ENCODE peak calls at places on chromosomes 2 and 18, in four cellular contexts. V is GM23338, Q is astrocyte, U is mesendoderm. R is an unnamed sample.

GRCh38 chr2:197001921-197002320 is 75.4 kb upstream of the PGAP1 start:
- DNase-seq in V (no peak), Q (no peak), U (no peak), R (no peak)

GRCh38 chr2:106193491-106193976 is 567 bp downstream of the UXS1 start:
- DNase-seq in Q (no peak), V (peak; percentile 40), U (peak; percentile 14), R (peak; percentile 78)

GRCh38 chr2:176595986-176596385 is 326.7 kb downstream of the MTX2 start:
- DNase-seq in Q (peak; percentile 61), U (no peak), V (no peak), R (no peak)

GRCh38 chr2:216849987-216850386 is 9.9 kb downstream of the TNP1 start:
- DNase-seq in V (no peak), U (no peak), Q (peak; percentile 27), R (no peak)

GRCh38 chr18:57223160-57223870 is 76.4 kb downstream of the BOD1L2 start:
- DNase-seq in U (no peak), V (no peak), Q (no peak), R (no peak)

GRCh38 chr2:126932966-126933555 is 34.4 kb downstream of the TEX51 start:
- DNase-seq in Q (no peak), U (peak; percentile 18), V (peak; percentile 13), R (no peak)

GRCh38 chr2:145771526-145771925 is 1251.6 kb upstream of the ZEB2 start:
- DNase-seq in U (no peak), Q (no peak), V (no peak), R (no peak)

GRCh38 chr18:48992791-48993555 is 42.2 kb upstream of the SMAD7 start:
- DNase-seq in V (no peak), U (peak; percentile 53), Q (no peak), R (no peak)

GRCh38 chr2:80304522-80304878 is at the start of gene LRRTM1:
- DNase-seq in V (peak; percentile 61), Q (no peak), U (peak; percentile 21), R (peak; percentile 70)

GRCh38 chr18:55407191-55407590 is 180.8 kb downstream of the TCF4 start:
- DNase-seq in Q (no peak), V (no peak), U (no peak), R (no peak)

GRCh38 chr2:197273485-197273884 is 37.1 kb downstream of the ANKRD44 start:
- DNase-seq in U (no peak), Q (peak; percentile 21), V (no peak), R (no peak)

GRCh38 chr18:54932472-54932871 is 26.8 kb downstream of the CCDC68 start:
- DNase-seq in Q (no peak), U (no peak), V (no peak), R (no peak)

GRCh38 chr2:105915005-105915558 is 170.4 kb downstream of the NCK2 start:
- DNase-seq in U (no peak), Q (no peak), V (no peak), R (no peak)

GRCh38 chr2:169047253-169048250 is 16.4 kb upstream of the ABCB11 start:
- DNase-seq in U (no peak), Q (no peak), V (no peak), R (no peak)

GRCh38 chr2:62991605-62992004 is 59.0 kb upstream of the OTX1 start:
- DNase-seq in Q (no peak), U (no peak), V (no peak), R (peak; percentile 48)

GRCh38 chr2:71787476-71788185 is 334.3 kb downstream of the DYSF start:
- DNase-seq in V (no peak), U (peak; percentile 62), Q (no peak), R (no peak)

GRCh38 chr2:232292395-232293154 is 86.0 kb upstream of the ALPP start:
- DNase-seq in U (peak; percentile 89), Q (no peak), V (peak; percentile 88), R (peak; percentile 81)

GRCh38 chr2:234241656-234242445 is 191.3 kb downstream of the SPP2 start:
- DNase-seq in V (no peak), U (no peak), Q (peak; percentile 97), R (peak; percentile 37)

GRCh38 chr18:22267697-22268096 is 98.3 kb downstream of the GATA6 start:
- DNase-seq in Q (no peak), U (no peak), V (no peak), R (no peak)

GRCh38 chr2:96869824-96870630 is at the start of gene SEMA4C:
- DNase-seq in Q (no peak), V (peak; percentile 72), U (peak; percentile 57), R (peak; percentile 80)

GRCh38 chr2:147224070-147224469 is 620.8 kb upstream of the ACVR2A start:
- DNase-seq in U (peak; percentile 43), Q (peak; percentile 46), V (peak; percentile 8), R (peak; percentile 20)

GRCh38 chr2:108579631-108580030 is 45.4 kb downstream of the LIMS1 start:
- DNase-seq in Q (peak; percentile 61), U (no peak), V (no peak), R (no peak)

GRCh38 chr2:146734042-146734715 is 1110.7 kb upstream of the ACVR2A start:
- DNase-seq in Q (peak; percentile 24), V (peak; percentile 74), U (peak; percentile 74), R (peak; percentile 58)

GRCh38 chr2:120390381-120391055 is 44.6 kb downstream of the INHBB start:
- DNase-seq in V (no peak), U (no peak), Q (no peak), R (no peak)

DNA sequence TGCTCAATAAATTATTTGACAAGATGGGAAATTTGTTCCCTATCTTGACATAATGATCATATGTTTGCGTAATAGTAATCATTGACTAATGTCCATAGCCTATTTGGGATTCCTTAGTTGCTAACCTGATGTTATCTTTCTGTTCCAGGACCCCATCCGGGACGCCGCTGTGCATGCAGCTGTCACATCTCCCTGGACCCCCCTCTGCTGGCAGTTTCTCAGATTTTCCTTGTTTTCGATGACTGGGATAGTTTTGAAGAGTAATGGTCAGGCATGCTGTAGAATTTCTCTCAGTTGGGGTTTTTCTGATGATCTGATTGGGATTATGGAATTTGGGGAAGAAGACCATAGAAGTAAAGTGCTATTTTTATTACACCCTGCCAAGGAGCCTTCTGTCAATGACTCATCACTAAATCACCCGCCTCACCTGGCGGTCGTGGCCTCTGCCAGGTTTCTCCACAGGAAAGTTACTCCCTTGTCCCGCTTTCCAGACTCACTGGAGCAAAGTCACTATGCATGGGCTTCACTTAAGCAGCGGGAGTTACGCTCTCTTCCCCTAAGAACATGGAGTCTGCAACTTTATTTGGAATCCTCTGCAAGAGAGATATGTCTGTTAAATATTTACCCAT is 19.9 kb upstream of the TMEM18 start:
- DNase-seq in U (peak; percentile 40), Q (no peak), V (peak; percentile 42), R (no peak)
- H3K4me2 ChIP-seq in U (no peak overlapping the region), Q (no peak overlapping the region), V (no peak overlapping the region), R (no peak overlapping the region)

GRCh38 chr2:240021488-240022104 is 3.5 kb downstream of the NDUFA10 start:
- DNase-seq in Q (peak; percentile 25), V (peak; percentile 92), U (peak; percentile 85), R (peak; percentile 80)

GRCh38 chr2:240023792-240024191 is 1.4 kb downstream of the NDUFA10 start:
- DNase-seq in U (peak; percentile 1), V (no peak), Q (no peak), R (no peak)

GRCh38 chr2:240030379-240031094 is at the start of gene OR6B2:
- DNase-seq in U (no peak), Q (no peak), V (no peak), R (no peak)

DNA sequence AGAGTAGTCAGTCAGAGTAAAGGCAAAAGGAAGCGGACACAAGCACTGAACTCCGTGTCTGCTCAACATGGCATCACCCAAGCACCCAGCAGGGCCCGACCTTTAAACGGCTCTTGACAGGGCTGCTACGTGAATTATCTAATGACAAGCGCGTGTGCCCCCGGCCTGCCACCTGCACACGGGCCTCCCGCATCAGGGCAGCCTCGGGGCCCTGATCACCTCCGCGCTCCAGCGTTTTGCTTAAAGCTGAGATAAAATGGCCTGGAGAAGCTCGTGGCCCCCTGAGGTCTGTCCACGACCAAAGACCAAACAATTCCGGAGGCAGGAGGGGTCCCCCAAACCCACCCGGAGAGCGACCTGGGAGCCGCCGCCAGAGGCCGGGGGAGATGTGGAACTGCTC is 376 bp downstream of the NDUFA10 start:
- DNase-seq in U (peak; percentile 8), Q (no peak), V (peak; percentile 39), R (peak; percentile 26)
- H3K27ac ChIP-seq in U (no peak overlapping the region), Q (peak overlapping the region; percentile 94), V (no peak overlapping the region), R (no peak overlapping the region)

GRCh38 chr2:20615466-20616241 is 35.2 kb downstream of the HS1BP3 start:
- DNase-seq in V (no peak), Q (no peak), U (no peak), R (no peak)

GRCh38 chr2:20617892-20618467 is 32.9 kb downstream of the HS1BP3 start:
- DNase-seq in U (no peak), V (no peak), Q (peak; percentile 97), R (peak; percentile 25)

GRCh38 chr2:20616341-20616871 is 34.5 kb downstream of the HS1BP3 start:
- DNase-seq in V (no peak), Q (no peak), U (no peak), R (no peak)

GRCh38 chr2:20618468-20618885 is 32.4 kb downstream of the HS1BP3 start:
- DNase-seq in Q (no peak), V (no peak), U (no peak), R (no peak)

DNA sequence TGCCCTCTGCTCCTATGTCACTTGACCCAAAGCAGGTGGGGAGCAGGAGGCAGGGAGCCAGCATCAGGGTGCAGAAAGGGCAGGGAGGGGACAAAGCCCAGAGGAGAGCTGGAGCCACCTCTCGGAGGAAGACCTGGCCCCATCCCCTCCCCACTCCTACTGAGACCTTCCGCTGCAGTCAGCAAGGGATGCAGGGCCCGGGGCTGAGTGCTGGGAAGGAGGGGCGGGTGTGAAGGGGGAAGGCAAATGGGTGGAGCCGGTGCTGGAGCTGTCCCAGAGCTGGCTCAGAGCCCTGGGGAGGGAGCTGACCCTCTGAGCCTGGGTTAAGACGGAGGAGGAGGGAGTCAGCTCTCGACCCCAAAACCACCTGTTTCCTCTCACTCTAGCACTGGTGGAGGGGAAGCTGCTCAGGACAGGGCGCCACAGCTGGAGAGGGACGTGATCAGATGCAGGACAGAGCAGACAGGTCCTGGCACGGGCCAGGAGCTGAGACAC is 33.8 kb downstream of the HS1BP3 start:
- DNase-seq in U (peak; percentile 81), V (peak; percentile 51), Q (no peak), R (peak; percentile 60)
- H3K4me2 ChIP-seq in U (no peak overlapping the region), V (no peak overlapping the region), Q (no peak overlapping the region), R (peak overlapping the region; percentile 11)

DNA sequence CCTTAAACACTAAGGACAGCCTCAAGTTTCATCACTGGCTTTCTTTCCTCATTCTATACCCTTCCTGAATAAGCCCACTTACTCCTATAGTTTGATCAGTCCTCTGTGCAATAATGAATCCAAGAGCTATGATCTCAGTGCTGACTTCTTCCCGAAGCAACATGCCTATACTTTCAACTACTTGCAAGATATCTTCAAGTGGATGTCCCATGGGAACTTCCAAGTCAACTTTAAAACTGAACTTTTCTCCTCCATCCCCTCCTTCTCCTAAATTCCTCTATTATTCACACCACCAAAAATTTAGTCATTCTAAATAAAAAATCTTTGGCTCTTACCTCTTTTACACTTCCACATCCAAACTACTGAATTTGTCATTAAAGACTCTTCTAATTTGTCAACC is 87.7 kb downstream of the FAM228A start:
- DNase-seq in Q (no peak), U (no peak), V (no peak), R (no peak)
- H3K27ac ChIP-seq in Q (no peak overlapping the region), U (no peak overlapping the region), V (no peak overlapping the region), R (no peak overlapping the region)

GRCh38 chr2:46984034-46984433 is 68.4 kb upstream of the MCFD2 start:
- DNase-seq in U (no peak), Q (no peak), V (no peak), R (no peak)
- H3K4me2 ChIP-seq in U (no peak overlapping the region), Q (peak overlapping the region; percentile 71), V (no peak overlapping the region), R (no peak overlapping the region)

GRCh38 chr2:202361133-202361532 is 15.0 kb upstream of the BMPR2 start:
- DNase-seq in Q (no peak), U (no peak), V (no peak), R (no peak)
- H3K27ac ChIP-seq in Q (no peak overlapping the region), U (peak overlapping the region; percentile 12), V (no peak overlapping the region), R (no peak overlapping the region)

R was measured in neural progenitor cell.